ENCODE peak calls at places on chromosomes 13 and 19, in five cellular contexts. U is AG09309; D is GM12865; J is PC-3; G is stimulated activated CD4-positive, alpha-beta T cell treated with anti-CD3 and anti-CD28 coated beads, Interleukin-15, amount 100 ng/mL, for 1 hour. K is an unnamed sample.

GRCh38 chr13:36346222-36347083 is at the start of gene SPART:
- DNase-seq in G (peak; percentile 70), U (peak; percentile 67), J (peak; percentile 83), D (peak; percentile 92), K (peak; percentile 93)

GRCh38 chr13:111936267-111936925 is 130.6 kb upstream of the SOX1 start:
- DNase-seq in G (no peak), D (no peak), U (no peak), J (no peak), K (peak; percentile 31)

GRCh38 chr19:46018729-46019251 is 4.1 kb downstream of the PGLYRP1 start:
- DNase-seq in G (no peak), D (no peak), U (no peak), J (no peak), K (no peak)

GRCh38 chr13:27406178-27406939 is 18.1 kb upstream of the GTF3A start:
- DNase-seq in U (no peak), D (peak; percentile 52), J (peak; percentile 62), G (no peak), K (no peak)

GRCh38 chr13:59047546-59047945 is 1116.2 kb downstream of the DIAPH3 start:
- DNase-seq in J (no peak), G (no peak), D (no peak), U (no peak), K (no peak)

GRCh38 chr19:36028313-36029041 is 4.2 kb downstream of the CLIP3 start:
- DNase-seq in J (no peak), D (no peak), G (no peak), U (no peak), K (no peak)

GRCh38 chr19:11496391-11497163 is 9.1 kb downstream of the ZNF653 start:
- DNase-seq in G (peak; percentile 29), D (peak; percentile 71), U (peak; percentile 55), J (peak; percentile 84), K (peak; percentile 83)

GRCh38 chr19:19061491-19061890 is 2.3 kb upstream of the SLC25A42 start:
- DNase-seq in U (no peak), D (no peak), G (no peak), J (no peak), K (no peak)

GRCh38 chr13:110348751-110349150 is 41.7 kb downstream of the COL4A2 start:
- DNase-seq in D (no peak), G (no peak), U (no peak), J (no peak), K (no peak)